ENCODE peak calls at places on chromosome 11, in five cellular contexts. T is NCI-H1694, Y is T47D, K is kidney glomerular epithelial cell, R is amygdala. S is an unnamed sample.

GRCh38 chr11:70713436-70713835 is 315.1 kb downstream of the CTTN start:
- DNase-seq in T (no peak), Y (no peak), K (no peak), R (no peak), S (no peak)

GRCh38 chr11:101336858-101337257 is 207.2 kb upstream of the PGR start:
- DNase-seq in T (no peak), Y (no peak), K (no peak), R (no peak), S (no peak)

GRCh38 chr11:122995526-122995925 is 13.9 kb upstream of the BSX start:
- DNase-seq in T (no peak), Y (no peak), K (no peak), R (no peak), S (no peak)

GRCh38 chr11:128848815-128849455 is 18.2 kb downstream of the KCNJ1 start:
- DNase-seq in T (no peak), Y (no peak), K (no peak), R (no peak), S (no peak)

GRCh38 chr11:5102246-5102645 is 32.9 kb downstream of the OR52E1 start:
- DNase-seq in T (no peak), Y (no peak), K (no peak), R (no peak), S (no peak)

GRCh38 chr11:45238724-45239123 is 47.4 kb downstream of the SYT13 start:
- DNase-seq in T (no peak), Y (no peak), K (peak), R (no peak), S (no peak)

GRCh38 chr11:72088076-72088806 is 7.6 kb downstream of the LRRC51 start:
- DNase-seq in T (no peak), Y (no peak), K (no peak), R (no peak), S (no peak)

GRCh38 chr11:128174465-128175101 is 412.8 kb downstream of the ETS1 start:
- DNase-seq in T (peak), Y (no peak), K (no peak), R (no peak), S (no peak)

GRCh38 chr11:102238287-102238894 is 78.9 kb upstream of the BIRC3 start:
- DNase-seq in T (no peak), Y (no peak), K (no peak), R (no peak), S (no peak)

GRCh38 chr11:111736621-111737055 is 29.6 kb downstream of the PPP2R1B start:
- DNase-seq in T (no peak), Y (no peak), K (no peak), R (no peak), S (no peak)

GRCh38 chr11:86578727-86579405 is 93.5 kb downstream of the ME3 start:
- DNase-seq in T (no peak), Y (no peak), K (no peak), R (no peak), S (no peak)

GRCh38 chr11:24859801-24860300 is 363.0 kb downstream of the LUZP2 start:
- DNase-seq in T (no peak), Y (no peak), K (no peak), R (no peak), S (no peak)

GRCh38 chr11:37984991-37985390 is 1387.0 kb upstream of the RAG2 start:
- DNase-seq in T (no peak), Y (no peak), K (no peak), R (no peak), S (no peak)

GRCh38 chr11:131883332-131883731 is 512.9 kb downstream of the NTM start:
- DNase-seq in T (no peak), Y (no peak), K (no peak), R (no peak), S (no peak)

GRCh38 chr11:116870054-116870453 is 32.6 kb upstream of the APOA1 start:
- DNase-seq in T (no peak), Y (no peak), K (no peak), R (no peak), S (no peak)

GRCh38 chr11:3907590-3907989 is 52.1 kb downstream of the STIM1 start:
- DNase-seq in T (no peak), Y (no peak), K (no peak), R (no peak), S (no peak)